ENCODE peak calls at places on chromosomes 12 and 14, in four cellular contexts. O is K562, R is HepG2, V is GM12878. M is an unnamed sample.

GRCh38 chr14:20873370-20874177 is 17.6 kb upstream of the RNASE3 start:
- DNase-seq in O (peak), R (peak), V (no peak), M (peak)

GRCh38 chr12:15152864-15153263 is 68.4 kb downstream of the RERG start:
- DNase-seq in O (no peak), R (no peak), V (no peak), M (no peak)

GRCh38 chr12:89919241-89919906 is 210.7 kb upstream of the ATP2B1 start:
- DNase-seq in O (no peak), R (no peak), V (no peak), M (no peak)

GRCh38 chr12:12818693-12819092 is 5.5 kb downstream of the DDX47 start:
- DNase-seq in O (no peak), R (no peak), V (no peak), M (no peak)

GRCh38 chr12:42086021-42086420 is 58.7 kb downstream of the GXYLT1 start:
- DNase-seq in O (no peak), R (no peak), V (no peak), M (no peak)

GRCh38 chr12:1832801-1833595 is 12.6 kb downstream of the LRTM2 start:
- DNase-seq in O (no peak), R (no peak), V (no peak), M (no peak)

GRCh38 chr14:85124896-85125295 is 405.0 kb upstream of the FLRT2 start:
- DNase-seq in O (no peak), R (no peak), V (no peak), M (no peak)

GRCh38 chr12:130787445-130788410 is 51.3 kb downstream of the STX2 start:
- DNase-seq in O (no peak), R (no peak), V (no peak), M (no peak)

GRCh38 chr14:67371247-67372148 is 11.4 kb downstream of the EIF2S1 start:
- DNase-seq in O (no peak), R (no peak), V (no peak), M (no peak)

GRCh38 chr14:104224516-104225281 is 86.3 kb downstream of the KIF26A start:
- DNase-seq in O (peak), R (no peak), V (no peak), M (peak)

GRCh38 chr12:120466560-120467315 is 2.8 kb downstream of the SRSF9 start:
- DNase-seq in O (no peak), R (peak), V (no peak), M (no peak)

GRCh38 chr14:87108726-87109125 is 884.3 kb downstream of the GALC start:
- DNase-seq in O (no peak), R (no peak), V (no peak), M (no peak)

DNA sequence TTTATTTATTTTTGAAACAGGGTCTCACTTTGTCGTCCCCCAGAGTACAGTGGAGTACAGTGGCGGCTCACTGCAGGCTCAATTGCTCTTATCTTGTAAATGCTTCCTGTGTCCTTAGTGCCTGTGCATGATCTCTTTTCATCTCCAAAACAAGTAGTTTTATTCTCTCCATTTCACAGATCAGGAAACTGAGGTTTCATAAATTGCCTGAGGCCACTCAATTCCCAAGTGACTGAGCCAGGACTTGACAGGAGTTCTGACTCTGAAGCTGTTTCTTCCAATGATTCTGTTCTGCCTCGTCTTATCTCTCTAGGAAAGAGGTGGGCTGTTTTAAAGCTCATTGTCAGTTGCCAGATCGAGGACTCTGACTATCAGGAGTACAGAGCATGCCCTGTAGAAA is 11.3 kb upstream of the GPR68 start:
- DNase-seq in O (no peak), R (no peak), V (no peak), M (no peak)
- TF ChIP-seq FOXK2 in O (no peak), R (no peak), V (no peak), M (no peak)

GRCh38 chr12:46200551-46200950 is 68.3 kb downstream of the SLC38A1 start:
- DNase-seq in O (no peak), R (no peak), V (no peak), M (no peak)

GRCh38 chr12:46197876-46198275 is 71.0 kb downstream of the SLC38A1 start:
- DNase-seq in O (no peak), R (no peak), V (no peak), M (no peak)

GRCh38 chr12:46198913-46199312 is 69.9 kb downstream of the SLC38A1 start:
- DNase-seq in O (no peak), R (no peak), V (no peak), M (no peak)

GRCh38 chr12:46205293-46205692 is 63.5 kb downstream of the SLC38A1 start:
- DNase-seq in O (no peak), R (no peak), V (no peak), M (no peak)

GRCh38 chr12:46201284-46201789 is 67.5 kb downstream of the SLC38A1 start:
- DNase-seq in O (no peak), R (no peak), V (no peak), M (no peak)
- TF ChIP-seq TARDBP in O (no peak), R (no peak), V (no peak), M (no peak)

GRCh38 chr12:97048421-97049035 is 141.5 kb downstream of the NEDD1 start:
- DNase-seq in O (no peak), R (no peak), V (no peak), M (no peak)

GRCh38 chr12:97046901-97047300 is 139.8 kb downstream of the NEDD1 start:
- DNase-seq in O (no peak), R (no peak), V (no peak), M (no peak)

GRCh38 chr12:97047361-97047760 is 140.3 kb downstream of the NEDD1 start:
- DNase-seq in O (no peak), R (no peak), V (no peak), M (no peak)
- TF ChIP-seq FOXK2 in O (no peak), R (no peak), V (no peak), M (no peak)

GRCh38 chr12:109053382-109054123 is 1.2 kb downstream of the USP30 start:
- DNase-seq in O (peak), R (peak), V (peak), M (no peak)
- TF ChIP-seq TARDBP in O (no peak), R (no peak), V (no peak), M (no peak)

DNA sequence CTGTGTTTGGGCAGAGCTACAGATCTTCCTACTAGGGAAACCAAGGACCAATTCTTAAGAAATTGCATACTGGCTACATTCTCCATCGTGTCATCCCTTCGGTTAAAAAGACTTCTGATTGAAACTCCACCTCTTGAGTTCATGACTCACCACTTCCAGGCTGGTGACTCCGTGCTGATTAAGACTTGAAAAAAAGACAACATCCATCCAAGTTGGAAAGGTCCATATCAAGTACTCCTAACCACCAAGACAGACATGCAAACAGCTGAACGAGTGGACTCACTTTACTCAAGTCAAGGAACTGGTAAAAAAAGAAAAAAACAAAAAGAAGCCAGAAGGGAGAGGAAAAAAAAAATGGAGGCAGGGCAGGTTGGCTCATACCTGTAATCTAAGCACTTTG is 63.4 kb downstream of the APOBEC1 start:
- DNase-seq in O (no peak), R (no peak), V (no peak), M (no peak)
- TF ChIP-seq FOXK2 in O (no peak), R (no peak), V (no peak), M (no peak)

GRCh38 chr12:91883811-91884210 is 261.8 kb downstream of the BTG1 start:
- DNase-seq in O (no peak), R (no peak), V (no peak), M (no peak)
- TF ChIP-seq TARDBP in O (no peak), R (no peak), V (no peak), M (no peak)